ENCODE peak calls at places on chromosomes 2 and 18, in ten cellular contexts. One of them, this sample, is unnamed.

GRCh38 chr2:105396254-105397024 is 2.4 kb downstream of the FHL2 start:
- DNase-seq in spleen: no peak
- DNase-seq in mammary epithelial cell: peak; percentile 100
- DNase-seq in breast epithelium: peak; percentile 79
- DNase-seq in HL-60: no peak
- DNase-seq in mesenchymal stem cell: peak; percentile 95
- DNase-seq in neuronal stem cell: no peak
- DNase-seq in MM.1S: no peak
- DNase-seq in Peyer's patch: no peak
- DNase-seq in lung: no peak
- DNase-seq in this sample: peak; percentile 60

GRCh38 chr2:102619414-102620319 is at the start of gene SLC9A2:
- DNase-seq in spleen: no peak
- DNase-seq in mammary epithelial cell: peak; percentile 40
- DNase-seq in breast epithelium: no peak
- DNase-seq in HL-60: peak; percentile 10
- DNase-seq in mesenchymal stem cell: no peak
- DNase-seq in neuronal stem cell: peak; percentile 48
- DNase-seq in MM.1S: peak; percentile 26
- DNase-seq in Peyer's patch: no peak
- DNase-seq in lung: peak; percentile 29
- DNase-seq in this sample: no peak

GRCh38 chr2:66481100-66481549 is 46.2 kb downstream of the MEIS1 start:
- DNase-seq in spleen: no peak
- DNase-seq in mammary epithelial cell: no peak
- DNase-seq in breast epithelium: no peak
- DNase-seq in HL-60: peak; percentile 14
- DNase-seq in mesenchymal stem cell: peak; percentile 89
- DNase-seq in neuronal stem cell: peak; percentile 42
- DNase-seq in MM.1S: no peak
- DNase-seq in Peyer's patch: no peak
- DNase-seq in lung: no peak
- DNase-seq in this sample: no peak

GRCh38 chr18:13269599-13270011 is 51.0 kb downstream of the LDLRAD4 start:
- DNase-seq in spleen: no peak
- DNase-seq in mammary epithelial cell: no peak
- DNase-seq in breast epithelium: no peak
- DNase-seq in HL-60: no peak
- DNase-seq in mesenchymal stem cell: no peak
- DNase-seq in neuronal stem cell: no peak
- DNase-seq in MM.1S: no peak
- DNase-seq in Peyer's patch: no peak
- DNase-seq in lung: no peak
- DNase-seq in this sample: no peak

GRCh38 chr2:231300722-231301076 is 94.8 kb upstream of the B3GNT7 start:
- DNase-seq in spleen: no peak
- DNase-seq in mammary epithelial cell: no peak
- DNase-seq in breast epithelium: no peak
- DNase-seq in HL-60: no peak
- DNase-seq in mesenchymal stem cell: no peak
- DNase-seq in neuronal stem cell: no peak
- DNase-seq in MM.1S: no peak
- DNase-seq in Peyer's patch: no peak
- DNase-seq in lung: no peak
- DNase-seq in this sample: no peak

GRCh38 chr2:174787485-174788205 is 23.4 kb upstream of the CHRNA1 start:
- DNase-seq in spleen: no peak
- DNase-seq in mammary epithelial cell: no peak
- DNase-seq in breast epithelium: no peak
- DNase-seq in HL-60: no peak
- DNase-seq in mesenchymal stem cell: peak; percentile 97
- DNase-seq in neuronal stem cell: no peak
- DNase-seq in MM.1S: no peak
- DNase-seq in Peyer's patch: no peak
- DNase-seq in lung: no peak
- DNase-seq in this sample: no peak

GRCh38 chr18:13246121-13246520 is 27.6 kb downstream of the LDLRAD4 start:
- DNase-seq in spleen: no peak
- DNase-seq in mammary epithelial cell: no peak
- DNase-seq in breast epithelium: peak; percentile 36
- DNase-seq in HL-60: no peak
- DNase-seq in mesenchymal stem cell: no peak
- DNase-seq in neuronal stem cell: no peak
- DNase-seq in MM.1S: no peak
- DNase-seq in Peyer's patch: no peak
- DNase-seq in lung: no peak
- DNase-seq in this sample: peak; percentile 34

GRCh38 chr2:236616031-236616430 is 46.4 kb downstream of the ACKR3 start:
- DNase-seq in spleen: no peak
- DNase-seq in mammary epithelial cell: no peak
- DNase-seq in breast epithelium: no peak
- DNase-seq in HL-60: no peak
- DNase-seq in mesenchymal stem cell: no peak
- DNase-seq in neuronal stem cell: no peak
- DNase-seq in MM.1S: no peak
- DNase-seq in Peyer's patch: no peak
- DNase-seq in lung: no peak
- DNase-seq in this sample: no peak

GRCh38 chr2:238277695-238278094 is 10.7 kb downstream of the PER2 start:
- DNase-seq in spleen: no peak
- DNase-seq in mammary epithelial cell: no peak
- DNase-seq in breast epithelium: no peak
- DNase-seq in HL-60: no peak
- DNase-seq in mesenchymal stem cell: no peak
- DNase-seq in neuronal stem cell: no peak
- DNase-seq in MM.1S: no peak
- DNase-seq in Peyer's patch: no peak
- DNase-seq in lung: no peak
- DNase-seq in this sample: no peak

GRCh38 chr2:150122871-150123588 is 364.4 kb downstream of the RND3 start:
- DNase-seq in spleen: no peak
- DNase-seq in mammary epithelial cell: no peak
- DNase-seq in breast epithelium: no peak
- DNase-seq in HL-60: no peak
- DNase-seq in mesenchymal stem cell: no peak
- DNase-seq in neuronal stem cell: no peak
- DNase-seq in MM.1S: no peak
- DNase-seq in Peyer's patch: no peak
- DNase-seq in lung: no peak
- DNase-seq in this sample: no peak

GRCh38 chr2:192500550-192501200 is 305.9 kb upstream of the TMEFF2 start:
- DNase-seq in spleen: no peak
- DNase-seq in mammary epithelial cell: peak; percentile 96
- DNase-seq in breast epithelium: no peak
- DNase-seq in HL-60: peak; percentile 63
- DNase-seq in mesenchymal stem cell: peak; percentile 79
- DNase-seq in neuronal stem cell: no peak
- DNase-seq in MM.1S: no peak
- DNase-seq in Peyer's patch: no peak
- DNase-seq in lung: no peak
- DNase-seq in this sample: no peak

GRCh38 chr18:51290864-51291263 is 93.4 kb upstream of the MEX3C start:
- DNase-seq in spleen: no peak
- DNase-seq in mammary epithelial cell: peak; percentile 58
- DNase-seq in breast epithelium: no peak
- DNase-seq in HL-60: no peak
- DNase-seq in mesenchymal stem cell: no peak
- DNase-seq in neuronal stem cell: no peak
- DNase-seq in MM.1S: no peak
- DNase-seq in Peyer's patch: no peak
- DNase-seq in lung: no peak
- DNase-seq in this sample: no peak

GRCh38 chr2:78486565-78486964 is 538.9 kb upstream of the REG3G start:
- DNase-seq in spleen: no peak
- DNase-seq in mammary epithelial cell: no peak
- DNase-seq in breast epithelium: no peak
- DNase-seq in HL-60: no peak
- DNase-seq in mesenchymal stem cell: no peak
- DNase-seq in neuronal stem cell: no peak
- DNase-seq in MM.1S: no peak
- DNase-seq in Peyer's patch: no peak
- DNase-seq in lung: no peak
- DNase-seq in this sample: no peak

GRCh38 chr2:120354467-120354866 is 8.5 kb downstream of the INHBB start:
- DNase-seq in spleen: no peak
- DNase-seq in mammary epithelial cell: no peak
- DNase-seq in breast epithelium: no peak
- DNase-seq in HL-60: no peak
- DNase-seq in mesenchymal stem cell: no peak
- DNase-seq in neuronal stem cell: no peak
- DNase-seq in MM.1S: no peak
- DNase-seq in Peyer's patch: no peak
- DNase-seq in lung: no peak
- DNase-seq in this sample: no peak

GRCh38 chr2:121236650-121237049 is 48.4 kb downstream of the TFCP2L1 start:
- DNase-seq in spleen: peak; percentile 51
- DNase-seq in mammary epithelial cell: no peak
- DNase-seq in breast epithelium: no peak
- DNase-seq in HL-60: no peak
- DNase-seq in mesenchymal stem cell: no peak
- DNase-seq in neuronal stem cell: no peak
- DNase-seq in MM.1S: no peak
- DNase-seq in Peyer's patch: no peak
- DNase-seq in lung: no peak
- DNase-seq in this sample: no peak

GRCh38 chr2:5696351-5696740 is 4.2 kb downstream of the SOX11 start:
- DNase-seq in spleen: no peak
- DNase-seq in mammary epithelial cell: no peak
- DNase-seq in breast epithelium: no peak
- DNase-seq in HL-60: no peak
- DNase-seq in mesenchymal stem cell: peak; percentile 63
- DNase-seq in neuronal stem cell: no peak
- DNase-seq in MM.1S: peak; percentile 37
- DNase-seq in Peyer's patch: no peak
- DNase-seq in lung: no peak
- DNase-seq in this sample: no peak

GRCh38 chr2:10457846-10458563 is 9.9 kb upstream of the ODC1 start:
- DNase-seq in spleen: peak; percentile 13
- DNase-seq in mammary epithelial cell: peak; percentile 90
- DNase-seq in breast epithelium: no peak
- DNase-seq in HL-60: no peak
- DNase-seq in mesenchymal stem cell: no peak
- DNase-seq in neuronal stem cell: no peak
- DNase-seq in MM.1S: no peak
- DNase-seq in Peyer's patch: no peak
- DNase-seq in lung: no peak
- DNase-seq in this sample: no peak

GRCh38 chr2:203175371-203175770 is 63.4 kb upstream of the CYP20A1 start:
- DNase-seq in spleen: no peak
- DNase-seq in mammary epithelial cell: no peak
- DNase-seq in breast epithelium: no peak
- DNase-seq in HL-60: no peak
- DNase-seq in mesenchymal stem cell: no peak
- DNase-seq in neuronal stem cell: no peak
- DNase-seq in MM.1S: no peak
- DNase-seq in Peyer's patch: no peak
- DNase-seq in lung: no peak
- DNase-seq in this sample: no peak
- H3K27ac ChIP-seq in spleen: no peak overlapping the region
- H3K27ac ChIP-seq in mammary epithelial cell: no peak overlapping the region
- H3K27ac ChIP-seq in breast epithelium: no peak overlapping the region
- H3K27ac ChIP-seq in HL-60: no peak overlapping the region
- H3K27ac ChIP-seq in mesenchymal stem cell: no peak overlapping the region
- H3K27ac ChIP-seq in neuronal stem cell: no peak overlapping the region
- H3K27ac ChIP-seq in MM.1S: no peak overlapping the region
- H3K27ac ChIP-seq in Peyer's patch: no peak overlapping the region
- H3K27ac ChIP-seq in lung: no peak overlapping the region
- H3K27ac ChIP-seq in this sample: no peak overlapping the region

GRCh38 chr2:13109516-13109915 is 392.8 kb downstream of the TRIB2 start:
- DNase-seq in spleen: no peak
- DNase-seq in mammary epithelial cell: peak; percentile 26
- DNase-seq in breast epithelium: no peak
- DNase-seq in HL-60: no peak
- DNase-seq in mesenchymal stem cell: no peak
- DNase-seq in neuronal stem cell: no peak
- DNase-seq in MM.1S: no peak
- DNase-seq in Peyer's patch: no peak
- DNase-seq in lung: no peak
- DNase-seq in this sample: no peak
- H3K27ac ChIP-seq in spleen: no peak overlapping the region
- H3K27ac ChIP-seq in mammary epithelial cell: no peak overlapping the region
- H3K27ac ChIP-seq in breast epithelium: no peak overlapping the region
- H3K27ac ChIP-seq in HL-60: no peak overlapping the region
- H3K27ac ChIP-seq in mesenchymal stem cell: no peak overlapping the region
- H3K27ac ChIP-seq in neuronal stem cell: no peak overlapping the region
- H3K27ac ChIP-seq in MM.1S: peak overlapping the region; percentile 8
- H3K27ac ChIP-seq in Peyer's patch: no peak overlapping the region
- H3K27ac ChIP-seq in lung: no peak overlapping the region
- H3K27ac ChIP-seq in this sample: no peak overlapping the region

GRCh38 chr2:84989422-84989821 is 18.5 kb downstream of the KCMF1 start:
- DNase-seq in spleen: no peak
- DNase-seq in mammary epithelial cell: no peak
- DNase-seq in breast epithelium: no peak
- DNase-seq in HL-60: no peak
- DNase-seq in mesenchymal stem cell: no peak
- DNase-seq in neuronal stem cell: no peak
- DNase-seq in MM.1S: no peak
- DNase-seq in Peyer's patch: no peak
- DNase-seq in lung: no peak
- DNase-seq in this sample: no peak
- H3K27ac ChIP-seq in spleen: no peak overlapping the region
- H3K27ac ChIP-seq in mammary epithelial cell: no peak overlapping the region
- H3K27ac ChIP-seq in breast epithelium: no peak overlapping the region
- H3K27ac ChIP-seq in HL-60: no peak overlapping the region
- H3K27ac ChIP-seq in mesenchymal stem cell: peak overlapping the region; percentile 6
- H3K27ac ChIP-seq in neuronal stem cell: no peak overlapping the region
- H3K27ac ChIP-seq in MM.1S: no peak overlapping the region
- H3K27ac ChIP-seq in Peyer's patch: no peak overlapping the region
- H3K27ac ChIP-seq in lung: no peak overlapping the region
- H3K27ac ChIP-seq in this sample: no peak overlapping the region

GRCh38 chr2:235264512-235264911 is 229.3 kb upstream of the AGAP1 start:
- DNase-seq in spleen: no peak
- DNase-seq in mammary epithelial cell: no peak
- DNase-seq in breast epithelium: no peak
- DNase-seq in HL-60: no peak
- DNase-seq in mesenchymal stem cell: no peak
- DNase-seq in neuronal stem cell: no peak
- DNase-seq in MM.1S: no peak
- DNase-seq in Peyer's patch: no peak
- DNase-seq in lung: no peak
- DNase-seq in this sample: no peak

GRCh38 chr2:235262750-235263149 is 231.1 kb upstream of the AGAP1 start:
- DNase-seq in spleen: no peak
- DNase-seq in mammary epithelial cell: no peak
- DNase-seq in breast epithelium: no peak
- DNase-seq in HL-60: no peak
- DNase-seq in mesenchymal stem cell: no peak
- DNase-seq in neuronal stem cell: no peak
- DNase-seq in MM.1S: no peak
- DNase-seq in Peyer's patch: no peak
- DNase-seq in lung: no peak
- DNase-seq in this sample: no peak

GRCh38 chr2:235264121-235264493 is 229.7 kb upstream of the AGAP1 start:
- DNase-seq in spleen: no peak
- DNase-seq in mammary epithelial cell: no peak
- DNase-seq in breast epithelium: no peak
- DNase-seq in HL-60: no peak
- DNase-seq in mesenchymal stem cell: no peak
- DNase-seq in neuronal stem cell: no peak
- DNase-seq in MM.1S: no peak
- DNase-seq in Peyer's patch: no peak
- DNase-seq in lung: no peak
- DNase-seq in this sample: no peak

GRCh38 chr2:235265348-235265965 is 228.4 kb upstream of the AGAP1 start:
- DNase-seq in spleen: no peak
- DNase-seq in mammary epithelial cell: no peak
- DNase-seq in breast epithelium: no peak
- DNase-seq in HL-60: no peak
- DNase-seq in mesenchymal stem cell: no peak
- DNase-seq in neuronal stem cell: no peak
- DNase-seq in MM.1S: no peak
- DNase-seq in Peyer's patch: no peak
- DNase-seq in lung: no peak
- DNase-seq in this sample: no peak

GRCh38 chr2:235263205-235264120 is 230.4 kb upstream of the AGAP1 start:
- DNase-seq in spleen: no peak
- DNase-seq in mammary epithelial cell: peak; percentile 65
- DNase-seq in breast epithelium: peak; percentile 71
- DNase-seq in HL-60: no peak
- DNase-seq in mesenchymal stem cell: peak; percentile 96
- DNase-seq in neuronal stem cell: no peak
- DNase-seq in MM.1S: no peak
- DNase-seq in Peyer's patch: peak; percentile 17
- DNase-seq in lung: peak; percentile 36
- DNase-seq in this sample: peak; percentile 76
- H3K27ac ChIP-seq in spleen: peak overlapping the region; percentile 54
- H3K27ac ChIP-seq in mammary epithelial cell: no peak overlapping the region
- H3K27ac ChIP-seq in breast epithelium: peak overlapping the region; percentile 78
- H3K27ac ChIP-seq in HL-60: no peak overlapping the region
- H3K27ac ChIP-seq in mesenchymal stem cell: peak overlapping the region; percentile 78
- H3K27ac ChIP-seq in neuronal stem cell: no peak overlapping the region
- H3K27ac ChIP-seq in MM.1S: no peak overlapping the region
- H3K27ac ChIP-seq in Peyer's patch: peak overlapping the region; percentile 34
- H3K27ac ChIP-seq in lung: peak overlapping the region; percentile 34
- H3K27ac ChIP-seq in this sample: no peak overlapping the region